ENCODE peak calls at places on chromosomes 12 and 14, in eight cellular contexts. S, A, Z, R, Y, M, U and E are unnamed samples.
A peak's percentile ranks its signal among the peaks of the same experiment; 100 is the strongest.

GRCh38 chr14:89320381-89321000 is 96.5 kb downstream of the FOXN3 start:
- DNase-seq in S (no peak), A (no peak), U (no peak), Z (no peak), R (no peak), Y (no peak), M (no peak), E (no peak)

GRCh38 chr12:107845226-107845979 is 70.9 kb downstream of the ASCL4 start:
- DNase-seq in M (no peak), A (no peak), R (no peak), Y (no peak), S (no peak), U (no peak), Z (no peak), E (no peak)

GRCh38 chr12:51115516-51115915 is 32.1 kb upstream of the CSRNP2 start:
- DNase-seq in U (no peak), R (no peak), Z (no peak), A (no peak), S (no peak), M (no peak), Y (no peak), E (no peak)

GRCh38 chr12:14923944-14924343 is 14.4 kb downstream of the ERP27 start:
- DNase-seq in Z (no peak), R (no peak), U (no peak), A (no peak), Y (no peak), M (no peak), S (no peak), E (no peak)

GRCh38 chr12:57342207-57342691 is 88.6 kb downstream of the R3HDM2 start:
- DNase-seq in U (peak; percentile 70), M (peak; percentile 27), Z (no peak), A (peak; percentile 62), Y (peak; percentile 14), R (no peak), S (no peak), E (no peak)

GRCh38 chr12:95386056-95386455 is 87.9 kb upstream of the METAP2 start:
- DNase-seq in S (no peak), M (no peak), R (no peak), A (no peak), U (peak; percentile 59), Y (no peak), Z (no peak), E (no peak)

GRCh38 chr12:3135522-3136461 is 58.6 kb downstream of the TSPAN9 start:
- DNase-seq in A (no peak), R (no peak), M (peak; percentile 84), Y (no peak), S (no peak), Z (peak; percentile 24), U (peak; percentile 85), E (peak; percentile 46)

GRCh38 chr12:132554857-132555630 is 55.3 kb downstream of the LRCOL1 start:
- DNase-seq in U (no peak), A (no peak), Z (no peak), Y (no peak), S (no peak), M (no peak), R (no peak), E (no peak)

GRCh38 chr12:41699658-41700057 is 445.0 kb downstream of the GXYLT1 start:
- DNase-seq in U (no peak), M (no peak), Z (no peak), S (no peak), Y (no peak), R (no peak), A (no peak), E (no peak)

GRCh38 chr12:56521209-56521589 is 421 bp upstream of the RBMS2 start:
- DNase-seq in Y (no peak), M (no peak), A (no peak), R (no peak), S (peak; percentile 77), Z (no peak), U (no peak), E (no peak)

GRCh38 chr12:28253175-28253641 is 63.0 kb downstream of the CCDC91 start:
- DNase-seq in Y (no peak), R (no peak), Z (no peak), S (no peak), A (no peak), M (no peak), U (peak; percentile 19), E (no peak)

GRCh38 chr14:90728951-90729350 is 87.3 kb downstream of the TTC7B start:
- DNase-seq in U (no peak), S (no peak), Y (no peak), R (no peak), Z (no peak), M (no peak), A (no peak), E (no peak)

GRCh38 chr14:28143340-28143739 is 623.2 kb upstream of the FOXG1 start:
- DNase-seq in M (peak; percentile 15), A (no peak), Y (no peak), Z (no peak), S (no peak), U (no peak), R (no peak), E (no peak)

GRCh38 chr12:18462437-18462836 is 201.1 kb downstream of the PIK3C2G start:
- DNase-seq in M (no peak), S (no peak), Y (no peak), U (peak; percentile 87), A (no peak), Z (no peak), R (no peak), E (no peak)

GRCh38 chr12:27869567-27869966 is 89.5 kb upstream of the MANSC4 start:
- DNase-seq in A (no peak), Z (no peak), S (no peak), M (no peak), U (no peak), Y (peak; percentile 59), R (no peak), E (no peak)

GRCh38 chr12:54304187-54304810 is 3.5 kb upstream of the NFE2 start:
- DNase-seq in Z (peak; percentile 36), U (peak; percentile 56), R (peak; percentile 85), S (peak; percentile 71), A (peak; percentile 49), M (no peak), Y (peak; percentile 71), E (no peak)

GRCh38 chr12:90062799-90063198 is 354.2 kb upstream of the ATP2B1 start:
- DNase-seq in Y (no peak), Z (no peak), S (no peak), U (no peak), R (no peak), M (no peak), A (no peak), E (no peak)

GRCh38 chr12:104006929-104007328 is 41.3 kb downstream of the TDG start:
- DNase-seq in Z (no peak), S (no peak), Y (no peak), R (no peak), M (no peak), U (peak; percentile 67), A (no peak), E (no peak)

GRCh38 chr12:114916531-114916930 is 232.6 kb upstream of the TBX3 start:
- DNase-seq in Z (no peak), S (no peak), M (no peak), U (peak; percentile 89), A (no peak), Y (no peak), R (no peak), E (no peak)

GRCh38 chr14:22915886-22916521 is 2.9 kb downstream of the RBM23 start:
- DNase-seq in Z (no peak), Y (no peak), S (no peak), R (no peak), U (peak; percentile 69), A (no peak), M (no peak), E (no peak)

GRCh38 chr14:83779266-83779665 is 1750.7 kb upstream of the FLRT2 start:
- DNase-seq in M (no peak), Y (no peak), A (no peak), R (no peak), S (no peak), U (peak; percentile 44), Z (no peak), E (no peak)

GRCh38 chr12:8609061-8609570 is 3.5 kb downstream of the AICDA start:
- DNase-seq in S (no peak), U (peak; percentile 60), Y (no peak), Z (no peak), M (peak; percentile 21), R (no peak), A (no peak), E (peak; percentile 32)

GRCh38 chr12:45660330-45660729 is 69.2 kb upstream of the ARID2 start:
- DNase-seq in R (no peak), U (peak; percentile 86), Z (no peak), M (no peak), S (no peak), A (no peak), Y (peak; percentile 19), E (peak; percentile 36)

GRCh38 chr12:113183030-113183589 is 2.2 kb downstream of the DDX54 start:
- DNase-seq in Y (no peak), R (no peak), M (no peak), Z (no peak), A (no peak), U (no peak), S (no peak), E (no peak)

GRCh38 chr14:72682188-72682587 is 211.7 kb downstream of the DPF3 start:
- DNase-seq in A (no peak), Y (no peak), R (no peak), M (no peak), Z (no peak), S (no peak), U (peak; percentile 47), E (no peak)

GRCh38 chr14:79328863-79329262 is 882.4 kb downstream of the DIO2 start:
- DNase-seq in Y (no peak), R (no peak), Z (no peak), U (peak; percentile 17), S (no peak), M (no peak), A (no peak), E (no peak)

GRCh38 chr14:22996823-22997301 is 13.1 kb downstream of the C14orf93 start:
- DNase-seq in A (no peak), Y (no peak), U (no peak), R (no peak), Z (no peak), M (no peak), S (no peak), E (no peak)

GRCh38 chr12:75944097-75944904 is 87.3 kb downstream of the PHLDA1 start:
- DNase-seq in Y (no peak), U (peak; percentile 88), M (no peak), S (no peak), A (no peak), R (no peak), Z (no peak), E (peak; percentile 88)
- H3K27ac ChIP-seq in Y (peak overlapping the region; percentile 53), U (peak overlapping the region; percentile 68), M (no peak overlapping the region), S (no peak overlapping the region), A (no peak overlapping the region), R (no peak overlapping the region), Z (peak overlapping the region; percentile 7), E (peak overlapping the region; percentile 99)

GRCh38 chr12:20547788-20548575 is 147.2 kb upstream of the SLCO1C1 start:
- DNase-seq in S (no peak), A (no peak), M (no peak), R (no peak), Y (no peak), Z (no peak), U (peak; percentile 77), E (no peak)
- H3K27ac ChIP-seq in S (peak overlapping the region; percentile 66), A (no peak overlapping the region), M (no peak overlapping the region), R (peak overlapping the region; percentile 37), Y (peak overlapping the region; percentile 60), Z (no peak overlapping the region), U (no peak overlapping the region), E (no peak overlapping the region)

GRCh38 chr14:99579077-99579836 is 24.8 kb downstream of the CCDC85C start:
- DNase-seq in A (no peak), Y (no peak), S (no peak), M (no peak), U (no peak), R (no peak), Z (no peak), E (no peak)
- H3K27ac ChIP-seq in A (no peak overlapping the region), Y (peak overlapping the region; percentile 80), S (peak overlapping the region; percentile 91), M (no peak overlapping the region), U (no peak overlapping the region), R (no peak overlapping the region), Z (no peak overlapping the region), E (peak overlapping the region; percentile 74)

GRCh38 chr12:91181053-91181452 is 1.6 kb downstream of the DCN start:
- DNase-seq in R (no peak), Y (no peak), S (no peak), M (no peak), U (peak; percentile 72), A (no peak), Z (no peak), E (no peak)
- H3K27ac ChIP-seq in R (no peak overlapping the region), Y (peak overlapping the region; percentile 85), S (peak overlapping the region; percentile 70), M (no peak overlapping the region), U (peak overlapping the region; percentile 47), A (peak overlapping the region; percentile 79), Z (no peak overlapping the region), E (no peak overlapping the region)